ENCODE peak calls at places on chromosomes 4 and X, in five cellular contexts. I is heart left ventricle, J is neuronal stem cell, N is BJ, C is pancreas. V is an unnamed sample.

GRCh38 chrX:43899878-43900815 is 17.9 kb upstream of the MAOB start:
- DNase-seq in I (no peak), J (no peak), N (no peak), C (no peak), V (no peak)

GRCh38 chr4:2787230-2788100 is 5.4 kb upstream of the SH3BP2 start:
- DNase-seq in I (peak), J (no peak), N (no peak), C (no peak), V (no peak)

GRCh38 chr4:8323947-8324555 is 54.5 kb downstream of the HTRA3 start:
- DNase-seq in I (no peak), J (no peak), N (no peak), C (no peak), V (no peak)

GRCh38 chr4:127622923-127623754 is 9.6 kb upstream of the INTU start:
- DNase-seq in I (peak), J (peak), N (no peak), C (peak), V (no peak)

GRCh38 chr4:38565271-38566199 is 98.5 kb upstream of the KLF3 start:
- DNase-seq in I (peak), J (no peak), N (peak), C (no peak), V (no peak)

GRCh38 chr4:185261971-185262370 is 52.6 kb downstream of the SNX25 start:
- DNase-seq in I (no peak), J (no peak), N (no peak), C (no peak), V (no peak)

GRCh38 chr4:7968262-7968896 is 28.7 kb upstream of the AFAP1 start:
- DNase-seq in I (no peak), J (no peak), N (no peak), C (no peak), V (no peak)

GRCh38 chrX:130091976-130092522 is 18.2 kb downstream of the ELF4 start:
- DNase-seq in I (peak), J (no peak), N (no peak), C (no peak), V (no peak)

GRCh38 chr4:152188801-152189200 is 347.1 kb downstream of the FBXW7 start:
- DNase-seq in I (no peak), J (no peak), N (no peak), C (no peak), V (no peak)

GRCh38 chrX:1075741-1076140 is 136.7 kb downstream of the CRLF2 start:
- DNase-seq in I (no peak), J (no peak), N (no peak), C (no peak), V (no peak)

GRCh38 chrX:56798866-56799864 is 70.1 kb downstream of the NBDY start:
- DNase-seq in I (no peak), J (no peak), N (no peak), C (peak), V (no peak)

GRCh38 chr4:707929-708630 is 2.4 kb downstream of the PCGF3 start:
- DNase-seq in I (peak), J (no peak), N (no peak), C (no peak), V (no peak)

GRCh38 chr4:143246977-143247376 is 62.3 kb downstream of the USP38 start:
- DNase-seq in I (no peak), J (no peak), N (no peak), C (no peak), V (no peak)

GRCh38 chr4:31020363-31020762 is 300.2 kb downstream of the PCDH7 start:
- DNase-seq in I (no peak), J (no peak), N (no peak), C (no peak), V (no peak)

GRCh38 chr4:48902266-48902665 is 4.3 kb downstream of the OCIAD2 start:
- DNase-seq in I (no peak), J (no peak), N (no peak), C (no peak), V (no peak)

GRCh38 chr4:48906283-48907173 is at the start of gene OCIAD2:
- DNase-seq in I (peak), J (peak), N (no peak), C (peak), V (no peak)

GRCh38 chr4:48904101-48904500 is 2.5 kb downstream of the OCIAD2 start:
- DNase-seq in I (no peak), J (no peak), N (no peak), C (no peak), V (no peak)

GRCh38 chr4:48905363-48906015 is 1.1 kb downstream of the OCIAD2 start:
- DNase-seq in I (no peak), J (no peak), N (no peak), C (peak), V (peak)

GRCh38 chr4:48904541-48905142 is 1.9 kb downstream of the OCIAD2 start:
- DNase-seq in I (no peak), J (no peak), N (no peak), C (no peak), V (no peak)
- H3K4me3 ChIP-seq in I (no peak), J (no peak), N (no peak), C (no peak), V (peak)

GRCh38 chr4:25031077-25031606 is 396 bp upstream of the LGI2 start:
- DNase-seq in I (no peak), J (peak), N (no peak), C (peak), V (no peak)
- H3K4me3 ChIP-seq in I (peak), J (peak), N (no peak), C (no peak), V (peak)

GRCh38 chr4:54539500-54540029 is 118.2 kb upstream of the KIT start:
- DNase-seq in I (peak), J (peak), N (no peak), C (peak), V (no peak)
- H3K4me3 ChIP-seq in I (peak), J (peak), N (peak), C (no peak), V (peak)

GRCh38 chrX:75522565-75523411 is at the start of gene ZDHHC15:
- DNase-seq in I (peak), J (peak), N (no peak), C (peak), V (no peak)
- H3K4me3 ChIP-seq in I (peak), J (peak), N (peak), C (peak), V (peak)

DNA sequence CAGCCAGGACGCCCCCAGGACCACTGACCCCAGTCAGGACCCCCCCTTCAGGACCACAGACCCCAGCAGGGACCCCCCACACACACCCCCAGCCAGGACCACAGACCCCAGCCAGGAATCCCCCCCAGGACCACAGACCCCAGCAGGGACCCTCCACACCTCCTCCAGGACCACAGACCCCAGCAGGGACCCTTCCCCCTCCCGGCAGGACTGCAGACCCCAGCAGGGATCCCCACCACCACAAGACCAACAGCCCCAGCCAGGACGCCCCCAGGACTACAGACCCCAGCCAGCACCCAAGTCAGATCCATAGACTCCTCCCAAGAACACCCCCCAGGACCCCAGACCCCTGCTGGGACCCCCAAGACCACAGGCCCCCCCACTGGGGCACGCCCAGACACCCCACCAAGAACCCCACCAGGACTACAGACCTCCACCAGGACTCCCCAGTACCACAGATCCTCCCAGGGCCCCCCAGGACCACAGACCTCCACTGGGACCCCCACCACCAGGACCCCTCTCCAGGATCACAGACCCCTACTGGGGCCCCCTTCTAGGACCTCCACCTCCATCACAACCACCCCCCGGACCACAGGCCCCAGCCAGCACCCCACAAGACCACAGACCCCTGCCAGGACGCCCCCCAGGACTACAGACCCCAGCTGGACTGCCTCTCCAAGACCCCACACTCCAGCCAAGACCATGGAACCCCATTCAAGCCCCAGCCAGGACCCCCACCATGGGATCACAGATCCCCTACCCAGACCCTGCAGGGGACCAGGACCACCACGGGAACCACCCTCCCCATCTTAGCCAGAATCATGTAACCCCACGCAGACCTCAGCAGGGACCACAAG is 698 bp upstream of the DHRSX start:
- DNase-seq in I (no peak), J (no peak), N (no peak), C (no peak), V (no peak)
- H3K4me3 ChIP-seq in I (no peak), J (peak), N (peak), C (no peak), V (peak)

V was measured in epithelial cell of proximal tubule.